ENCODE peak calls at places on chromosome 1, in seven cellular contexts. One of them, this sample, is unnamed. For H3K4me1 and H3K27me3, the result is how much of the 10 kb centered on the place peaks cover.

GRCh38 chr1:115531806-115532359 is 109.9 kb upstream of the VANGL1 start:
- DNase-seq in transverse colon: no peak
- DNase-seq in right lobe of liver: no peak
- DNase-seq in ovary: no peak
- DNase-seq in stomach: no peak
- DNase-seq in IMR-90: no peak
- DNase-seq in endothelial cell of umbilical vein: no peak
- DNase-seq in this sample: no peak

GRCh38 chr1:6183520-6183989 is 3.4 kb upstream of the CHD5 start:
- DNase-seq in IMR-90: peak
- DNase-seq in transverse colon: no peak
- DNase-seq in stomach: no peak
- DNase-seq in ovary: no peak
- DNase-seq in endothelial cell of umbilical vein: no peak
- DNase-seq in right lobe of liver: no peak
- DNase-seq in this sample: no peak

GRCh38 chr1:152110860-152111514 is 4.3 kb downstream of the TCHH start:
- DNase-seq in stomach: no peak
- DNase-seq in endothelial cell of umbilical vein: peak
- DNase-seq in ovary: no peak
- DNase-seq in transverse colon: no peak
- DNase-seq in IMR-90: peak
- DNase-seq in right lobe of liver: peak
- DNase-seq in this sample: no peak

GRCh38 chr1:65319141-65319540 is 9.8 kb downstream of the DNAJC6 start:
- DNase-seq in IMR-90: no peak
- DNase-seq in stomach: no peak
- DNase-seq in right lobe of liver: no peak
- DNase-seq in ovary: no peak
- DNase-seq in endothelial cell of umbilical vein: no peak
- DNase-seq in transverse colon: no peak
- DNase-seq in this sample: no peak

GRCh38 chr1:216183007-216183406 is 240.2 kb downstream of the USH2A start:
- DNase-seq in right lobe of liver: no peak
- DNase-seq in IMR-90: peak
- DNase-seq in transverse colon: no peak
- DNase-seq in stomach: no peak
- DNase-seq in endothelial cell of umbilical vein: no peak
- DNase-seq in ovary: no peak
- DNase-seq in this sample: no peak

GRCh38 chr1:30740952-30741894 is 16.4 kb downstream of the LAPTM5 start:
- DNase-seq in stomach: no peak
- DNase-seq in transverse colon: no peak
- DNase-seq in IMR-90: peak
- DNase-seq in ovary: no peak
- DNase-seq in endothelial cell of umbilical vein: peak
- DNase-seq in right lobe of liver: no peak
- DNase-seq in this sample: no peak

GRCh38 chr1:175188936-175189335 is 3.6 kb downstream of the KIAA0040 start:
- DNase-seq in endothelial cell of umbilical vein: no peak
- DNase-seq in IMR-90: no peak
- DNase-seq in ovary: no peak
- DNase-seq in right lobe of liver: no peak
- DNase-seq in transverse colon: peak
- DNase-seq in stomach: no peak
- DNase-seq in this sample: no peak

GRCh38 chr1:107787299-107787698 is 177.7 kb downstream of the VAV3 start:
- DNase-seq in transverse colon: no peak
- DNase-seq in ovary: no peak
- DNase-seq in stomach: no peak
- DNase-seq in IMR-90: no peak
- DNase-seq in right lobe of liver: no peak
- DNase-seq in endothelial cell of umbilical vein: no peak
- DNase-seq in this sample: no peak

GRCh38 chr1:93908394-93909145 is 660 bp downstream of the GCLM start:
- DNase-seq in endothelial cell of umbilical vein: peak
- DNase-seq in ovary: peak
- DNase-seq in IMR-90: no peak
- DNase-seq in right lobe of liver: peak
- DNase-seq in stomach: peak
- DNase-seq in transverse colon: peak
- DNase-seq in this sample: peak

GRCh38 chr1:21781971-21782867 is 730 bp downstream of the USP48 start:
- DNase-seq in right lobe of liver: no peak
- DNase-seq in endothelial cell of umbilical vein: peak
- DNase-seq in IMR-90: peak
- DNase-seq in transverse colon: peak
- DNase-seq in stomach: peak
- DNase-seq in ovary: no peak
- DNase-seq in this sample: no peak

GRCh38 chr1:168083456-168084325 is 53.0 kb downstream of the GPR161 start:
- DNase-seq in right lobe of liver: no peak
- DNase-seq in endothelial cell of umbilical vein: no peak
- DNase-seq in stomach: no peak
- DNase-seq in ovary: no peak
- DNase-seq in IMR-90: no peak
- DNase-seq in transverse colon: no peak
- DNase-seq in this sample: no peak

GRCh38 chr1:155061381-155062150 is 2.0 kb upstream of the EFNA4 start:
- DNase-seq in stomach: peak
- DNase-seq in IMR-90: peak
- DNase-seq in right lobe of liver: peak
- DNase-seq in endothelial cell of umbilical vein: peak
- DNase-seq in transverse colon: peak
- DNase-seq in ovary: peak
- DNase-seq in this sample: peak

GRCh38 chr1:30472526-30472925 is 250.9 kb downstream of the MATN1 start:
- DNase-seq in transverse colon: no peak
- DNase-seq in stomach: no peak
- DNase-seq in IMR-90: no peak
- DNase-seq in right lobe of liver: no peak
- DNase-seq in endothelial cell of umbilical vein: no peak
- DNase-seq in ovary: no peak
- DNase-seq in this sample: no peak

GRCh38 chr1:29579821-29580425 is 343.6 kb downstream of the PTPRU start:
- DNase-seq in transverse colon: no peak
- DNase-seq in IMR-90: peak
- DNase-seq in stomach: no peak
- DNase-seq in ovary: no peak
- DNase-seq in endothelial cell of umbilical vein: no peak
- DNase-seq in right lobe of liver: no peak
- DNase-seq in this sample: no peak

GRCh38 chr1:3910049-3910731 is 10.1 kb upstream of the C1orf174 start:
- DNase-seq in right lobe of liver: no peak
- DNase-seq in endothelial cell of umbilical vein: no peak
- DNase-seq in ovary: no peak
- DNase-seq in transverse colon: no peak
- DNase-seq in stomach: no peak
- DNase-seq in IMR-90: no peak
- DNase-seq in this sample: no peak

GRCh38 chr1:241610056-241610815 is 29.9 kb downstream of the CHML start:
- DNase-seq in IMR-90: peak
- DNase-seq in right lobe of liver: peak
- DNase-seq in ovary: no peak
- DNase-seq in transverse colon: peak
- DNase-seq in endothelial cell of umbilical vein: peak
- DNase-seq in stomach: peak
- DNase-seq in this sample: no peak

DNA sequence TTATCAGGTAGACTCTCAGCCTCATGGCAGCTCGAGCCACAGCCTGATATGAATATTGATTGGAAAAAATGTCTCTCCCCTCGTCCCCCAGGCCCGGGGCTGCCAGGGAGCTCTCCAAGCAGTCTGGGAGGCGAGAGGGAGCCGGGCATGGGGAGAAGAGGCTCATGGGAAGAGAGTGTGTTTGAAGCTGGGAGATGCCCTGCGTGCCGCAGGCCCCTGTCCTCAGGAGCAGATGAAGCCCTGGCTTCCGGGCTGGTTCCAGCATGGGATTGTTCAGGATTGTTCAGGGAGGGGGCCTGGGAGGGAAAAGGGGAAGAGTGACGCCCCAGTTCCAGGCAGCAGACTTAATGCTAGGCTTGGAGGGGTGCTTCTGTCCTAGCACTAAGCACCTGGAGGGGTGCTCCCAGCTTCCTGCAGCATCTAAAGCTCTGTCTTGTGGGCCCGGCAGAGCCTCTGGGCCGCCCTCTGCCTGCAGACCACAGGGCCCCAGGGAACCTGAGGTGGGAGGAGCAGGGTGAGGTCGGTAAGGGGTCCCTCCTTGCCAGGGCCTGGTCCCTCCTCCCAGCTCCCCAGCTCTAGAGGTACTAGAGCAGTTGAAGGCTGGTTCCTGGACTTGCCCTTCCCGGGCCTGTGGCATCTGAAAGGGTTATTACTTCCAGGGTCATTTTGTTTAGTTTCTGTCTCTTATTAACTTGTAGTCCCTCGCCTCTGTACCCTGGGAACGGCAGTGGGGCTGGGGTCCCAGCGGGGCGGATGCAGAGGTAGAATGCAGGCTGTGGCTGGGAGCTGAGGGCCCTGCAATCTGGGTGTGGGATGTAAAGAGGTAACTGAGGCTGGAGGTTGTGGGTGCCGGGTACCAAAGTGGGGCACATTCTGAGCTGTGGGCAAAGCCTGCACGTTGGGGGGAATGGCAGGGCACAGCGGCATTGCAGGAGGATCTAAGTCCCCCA is 334.8 kb upstream of the VAMP3 start:
- DNase-seq in transverse colon: no peak
- DNase-seq in endothelial cell of umbilical vein: no peak
- DNase-seq in ovary: no peak
- DNase-seq in stomach: no peak
- DNase-seq in right lobe of liver: no peak
- DNase-seq in IMR-90: no peak
- DNase-seq in this sample: no peak
- H3K4me1 ChIP-seq in transverse colon: under half
- H3K4me1 ChIP-seq in endothelial cell of umbilical vein: under half
- H3K4me1 ChIP-seq in ovary: under half
- H3K4me1 ChIP-seq in stomach: under half
- H3K4me1 ChIP-seq in right lobe of liver: under half
- H3K4me1 ChIP-seq in IMR-90: under half
- H3K4me1 ChIP-seq in this sample: under half

GRCh38 chr1:223345720-223346119 is 18.3 kb downstream of the SUSD4 start:
- DNase-seq in right lobe of liver: no peak
- DNase-seq in ovary: peak
- DNase-seq in transverse colon: no peak
- DNase-seq in stomach: no peak
- DNase-seq in IMR-90: no peak
- DNase-seq in endothelial cell of umbilical vein: no peak
- DNase-seq in this sample: no peak

GRCh38 chr1:223346311-223346710 is 17.7 kb downstream of the SUSD4 start:
- DNase-seq in right lobe of liver: no peak
- DNase-seq in IMR-90: no peak
- DNase-seq in stomach: no peak
- DNase-seq in ovary: peak
- DNase-seq in transverse colon: no peak
- DNase-seq in endothelial cell of umbilical vein: no peak
- DNase-seq in this sample: no peak

GRCh38 chr1:223341111-223341510 is 22.9 kb downstream of the SUSD4 start:
- DNase-seq in IMR-90: peak
- DNase-seq in stomach: peak
- DNase-seq in right lobe of liver: no peak
- DNase-seq in endothelial cell of umbilical vein: no peak
- DNase-seq in ovary: peak
- DNase-seq in transverse colon: no peak
- DNase-seq in this sample: no peak

GRCh38 chr1:223344491-223344890 is 19.5 kb downstream of the SUSD4 start:
- DNase-seq in endothelial cell of umbilical vein: no peak
- DNase-seq in ovary: peak
- DNase-seq in IMR-90: no peak
- DNase-seq in right lobe of liver: no peak
- DNase-seq in stomach: peak
- DNase-seq in transverse colon: no peak
- DNase-seq in this sample: no peak

GRCh38 chr1:223343692-223344091 is 20.3 kb downstream of the SUSD4 start:
- DNase-seq in right lobe of liver: no peak
- DNase-seq in transverse colon: no peak
- DNase-seq in endothelial cell of umbilical vein: no peak
- DNase-seq in ovary: peak
- DNase-seq in IMR-90: no peak
- DNase-seq in stomach: peak
- DNase-seq in this sample: no peak
- H3K27me3 ChIP-seq in right lobe of liver: under half
- H3K27me3 ChIP-seq in transverse colon: under half
- H3K27me3 ChIP-seq in endothelial cell of umbilical vein: under half
- H3K27me3 ChIP-seq in ovary: under half
- H3K27me3 ChIP-seq in IMR-90: under half
- H3K27me3 ChIP-seq in stomach: under half
- H3K27me3 ChIP-seq in this sample: under half

GRCh38 chr1:104082221-104082620 is 332.5 kb downstream of the AMY1C start:
- DNase-seq in right lobe of liver: no peak
- DNase-seq in stomach: no peak
- DNase-seq in IMR-90: no peak
- DNase-seq in endothelial cell of umbilical vein: no peak
- DNase-seq in transverse colon: no peak
- DNase-seq in ovary: no peak
- DNase-seq in this sample: no peak
- TF ChIP-seq POLR2A in right lobe of liver: no peak
- TF ChIP-seq POLR2A in stomach: no peak
- TF ChIP-seq POLR2A in IMR-90: no peak
- TF ChIP-seq POLR2A in endothelial cell of umbilical vein: no peak
- TF ChIP-seq POLR2A in transverse colon: no peak
- TF ChIP-seq POLR2A in ovary: no peak
- TF ChIP-seq POLR2A in this sample: no peak

DNA sequence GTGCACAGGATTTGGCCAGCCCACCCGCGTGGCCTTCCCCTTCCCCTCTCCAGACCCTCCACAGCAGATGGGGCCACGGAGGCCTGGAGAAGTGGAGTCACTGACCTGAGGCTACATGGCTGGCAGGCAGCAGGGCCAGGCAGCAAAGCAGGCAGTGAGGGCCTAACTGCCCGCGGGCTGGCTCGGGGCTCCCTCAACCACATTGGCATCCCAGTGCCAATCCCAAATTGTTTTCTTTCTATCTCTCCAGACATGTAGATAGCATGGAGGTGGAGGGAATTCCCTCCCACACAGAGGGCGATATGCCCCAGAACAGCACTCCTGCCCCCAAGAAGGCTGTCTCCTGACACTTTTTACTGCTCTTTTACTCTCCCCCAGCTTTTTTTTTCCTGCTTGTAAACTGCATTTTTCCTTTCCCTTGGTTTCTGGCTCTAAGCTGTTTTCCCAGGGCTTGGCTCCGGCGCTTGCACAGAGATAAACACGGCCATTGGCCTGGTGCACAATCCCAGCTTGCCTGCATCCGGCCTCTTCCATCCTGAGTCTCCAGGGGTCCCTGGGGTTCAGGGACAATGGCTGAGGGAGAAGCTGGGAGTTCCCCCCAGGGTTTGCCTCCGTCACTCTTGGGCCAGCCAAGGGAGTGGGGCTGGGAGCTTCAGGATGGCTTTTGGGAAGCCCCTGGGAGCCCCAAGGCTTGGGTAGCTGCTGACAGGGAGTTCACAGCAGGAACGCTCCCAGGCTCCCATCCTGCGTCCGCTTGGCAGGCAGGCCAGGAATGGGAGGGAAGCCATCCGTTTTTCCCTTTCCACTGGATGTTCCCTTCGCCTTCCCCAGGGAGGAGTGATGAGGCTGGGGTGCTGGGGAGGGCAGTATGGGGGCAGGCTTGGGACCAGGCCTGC is 7.0 kb downstream of the EPHX1 start:
- DNase-seq in IMR-90: peak
- DNase-seq in transverse colon: peak
- DNase-seq in stomach: peak
- DNase-seq in right lobe of liver: peak
- DNase-seq in endothelial cell of umbilical vein: peak
- DNase-seq in ovary: peak
- DNase-seq in this sample: peak
- H3K4me1 ChIP-seq in IMR-90: under half
- H3K4me1 ChIP-seq in transverse colon: half or more
- H3K4me1 ChIP-seq in stomach: half or more
- H3K4me1 ChIP-seq in right lobe of liver: half or more
- H3K4me1 ChIP-seq in endothelial cell of umbilical vein: under half
- H3K4me1 ChIP-seq in ovary: half or more
- H3K4me1 ChIP-seq in this sample: half or more